ENCODE peak calls at places on chromosomes 2 and 18, in six cellular contexts. E, P, C, X, S and B are unnamed samples.

GRCh38 chr2:10253596-10254372 is 48.9 kb upstream of the HPCAL1 start:
- DNase-seq in E (peak; percentile 86), P (no peak), C (no peak), X (no peak), S (no peak), B (peak; percentile 36)

GRCh38 chr18:9708882-9709877 is 1.1 kb downstream of the RAB31 start:
- DNase-seq in E (peak; percentile 48), P (peak; percentile 45), C (peak; percentile 55), X (peak; percentile 26), S (no peak), B (peak; percentile 50)

GRCh38 chr2:221850076-221850475 is 278.0 kb upstream of the EPHA4 start:
- DNase-seq in E (no peak), P (peak; percentile 77), C (no peak), X (no peak), S (no peak), B (no peak)

GRCh38 chr2:173550143-173550542 is 195.5 kb downstream of the CDCA7 start:
- DNase-seq in E (no peak), P (peak; percentile 68), C (no peak), X (no peak), S (no peak), B (no peak)

GRCh38 chr2:60608679-60609078 is 55.2 kb upstream of the BCL11A start:
- DNase-seq in E (no peak), P (peak; percentile 6), C (no peak), X (no peak), S (no peak), B (no peak)

GRCh38 chr18:33699372-33699771 is 121.4 kb downstream of the ASXL3 start:
- DNase-seq in E (no peak), P (no peak), C (no peak), X (no peak), S (no peak), B (no peak)

GRCh38 chr2:112880081-112880531 is 30.9 kb upstream of the IL37 start:
- DNase-seq in E (no peak), P (peak; percentile 80), C (no peak), X (no peak), S (no peak), B (no peak)

GRCh38 chr2:9805435-9806297 is 37.6 kb upstream of the TAF1B start:
- DNase-seq in E (no peak), P (peak; percentile 9), C (peak; percentile 33), X (no peak), S (no peak), B (peak; percentile 32)

GRCh38 chr2:60516383-60516811 is 37.1 kb downstream of the BCL11A start:
- DNase-seq in E (no peak), P (peak; percentile 94), C (no peak), X (no peak), S (no peak), B (no peak)

GRCh38 chr18:36850527-36851201 is 21.7 kb downstream of the KIAA1328 start:
- DNase-seq in E (peak; percentile 68), P (peak; percentile 96), C (no peak), X (no peak), S (peak; percentile 4), B (no peak)

GRCh38 chr2:239275037-239275685 is 125.7 kb downstream of the HDAC4 start:
- DNase-seq in E (peak; percentile 87), P (peak; percentile 98), C (peak; percentile 91), X (peak; percentile 72), S (peak; percentile 97), B (no peak)

GRCh38 chr2:169862816-169863215 is 35.6 kb downstream of the UBR3 start:
- DNase-seq in E (no peak), P (peak; percentile 29), C (no peak), X (no peak), S (no peak), B (no peak)

GRCh38 chr18:26524952-26525351 is 23.4 kb downstream of the KCTD1 start:
- DNase-seq in E (no peak), P (no peak), C (no peak), X (no peak), S (no peak), B (no peak)

GRCh38 chr2:238096311-238097011 is 3.7 kb upstream of the ESPNL start:
- DNase-seq in E (no peak), P (no peak), C (peak; percentile 40), X (no peak), S (no peak), B (no peak)

GRCh38 chr2:154700142-154700541 is 1.6 kb downstream of the KCNJ3 start:
- DNase-seq in E (no peak), P (no peak), C (peak; percentile 54), X (no peak), S (no peak), B (no peak)

GRCh38 chr2:127398239-127398590 is 10.4 kb upstream of the MAP3K2 start:
- DNase-seq in E (peak; percentile 93), P (peak; percentile 93), C (peak; percentile 94), X (peak; percentile 88), S (peak; percentile 81), B (peak; percentile 83)

GRCh38 chr2:82314836-82315472 is 2010.4 kb upstream of the LRRTM1 start:
- DNase-seq in E (no peak), P (no peak), C (no peak), X (no peak), S (no peak), B (no peak)

GRCh38 chr2:134178109-134178877 is 75.6 kb upstream of the MGAT5 start:
- DNase-seq in E (no peak), P (peak; percentile 35), C (no peak), X (no peak), S (no peak), B (no peak)

GRCh38 chr2:236536727-236537398 is 32.8 kb upstream of the ACKR3 start:
- DNase-seq in E (no peak), P (no peak), C (peak; percentile 80), X (peak; percentile 30), S (no peak), B (no peak)

GRCh38 chr18:35334821-35335220 is 9.4 kb downstream of the ZNF24 start:
- DNase-seq in E (no peak), P (peak; percentile 83), C (no peak), X (no peak), S (no peak), B (no peak)

DNA sequence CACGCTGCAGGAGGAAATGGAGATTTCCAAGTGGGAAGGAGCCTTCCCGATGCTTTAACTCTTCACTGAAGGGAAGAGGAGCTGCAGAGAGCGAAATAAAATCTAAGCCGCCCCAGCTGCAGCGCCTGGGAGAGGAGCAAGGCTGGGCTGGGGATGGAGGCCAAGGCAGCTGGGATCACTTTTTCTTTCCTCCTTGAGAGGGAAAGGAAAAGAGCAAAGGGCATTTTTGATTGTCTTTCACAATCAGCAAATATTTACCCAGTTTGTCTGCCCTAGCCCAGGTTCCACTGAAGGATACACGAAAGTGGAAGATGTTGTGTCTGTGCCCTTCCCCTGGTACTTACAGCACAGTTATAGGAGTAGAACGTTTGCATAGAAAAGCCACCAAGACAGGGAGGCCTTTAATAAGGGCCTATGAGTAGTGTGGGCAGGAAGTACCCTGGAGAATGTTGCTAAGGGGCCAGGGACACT is 38.8 kb downstream of the EPAS1 start:
- DNase-seq in E (no peak), P (no peak), C (no peak), X (peak; percentile 63), S (no peak), B (no peak)
- H3K4me1 ChIP-seq in E (peaks cover 20% of the 10 kb centered on the region), P (peaks cover 64% of the 10 kb centered on the region), C (no peaks in the 10 kb centered on the region), X (peaks cover 38% of the 10 kb centered on the region), S (peaks cover 3% of the 10 kb centered on the region), B (peaks cover 6% of the 10 kb centered on the region)

GRCh38 chr18:419542-420175 is 80.8 kb downstream of the COLEC12 start:
- DNase-seq in E (no peak), P (no peak), C (no peak), X (no peak), S (no peak), B (no peak)
- H3K4me1 ChIP-seq in E (no peaks in the 10 kb centered on the region), P (peaks cover 20% of the 10 kb centered on the region), C (no peaks in the 10 kb centered on the region), X (no peaks in the 10 kb centered on the region), S (peaks cover 21% of the 10 kb centered on the region), B (no peaks in the 10 kb centered on the region)

DNA sequence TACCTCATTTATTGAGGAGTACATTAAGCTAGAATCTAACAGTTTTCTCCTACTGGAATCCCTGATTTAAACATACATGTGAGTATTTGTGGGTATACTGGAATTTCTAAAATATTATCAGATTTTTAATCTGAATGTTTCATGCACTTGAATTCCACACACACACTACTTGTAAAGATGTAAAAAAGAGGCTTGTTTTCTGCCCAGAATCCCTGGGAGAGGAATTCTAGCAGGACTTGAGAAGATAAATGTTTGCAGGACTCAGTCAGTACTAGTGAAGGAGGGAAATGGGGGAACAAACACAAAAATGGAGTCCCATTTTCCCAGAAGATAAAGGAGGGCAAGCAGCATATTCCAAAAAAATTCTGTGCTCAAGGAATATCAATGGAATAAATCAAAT is 17.0 kb downstream of the COL5A2 start:
- DNase-seq in E (no peak), P (peak; percentile 59), C (no peak), X (no peak), S (no peak), B (no peak)
- H3K4me1 ChIP-seq in E (no peaks in the 10 kb centered on the region), P (peaks cover 9% of the 10 kb centered on the region), C (no peaks in the 10 kb centered on the region), X (no peaks in the 10 kb centered on the region), S (no peaks in the 10 kb centered on the region), B (peaks cover 9% of the 10 kb centered on the region)

GRCh38 chr2:234992624-234993349 is 41.0 kb downstream of the SH3BP4 start:
- DNase-seq in E (no peak), P (no peak), C (no peak), X (no peak), S (no peak), B (no peak)
- H3K4me1 ChIP-seq in E (no peaks in the 10 kb centered on the region), P (peaks cover 11% of the 10 kb centered on the region), C (no peaks in the 10 kb centered on the region), X (no peaks in the 10 kb centered on the region), S (peaks cover 26% of the 10 kb centered on the region), B (peaks cover 21% of the 10 kb centered on the region)

GRCh38 chr18:12313530-12314245 is 5.6 kb downstream of the TUBB6 start:
- DNase-seq in E (no peak), P (no peak), C (no peak), X (no peak), S (no peak), B (no peak)

GRCh38 chr18:12314586-12315305 is 6.7 kb downstream of the TUBB6 start:
- DNase-seq in E (no peak), P (no peak), C (no peak), X (no peak), S (no peak), B (no peak)

GRCh38 chr18:12317664-12318333 is 9.8 kb downstream of the TUBB6 start:
- DNase-seq in E (no peak), P (peak; percentile 57), C (peak; percentile 40), X (no peak), S (no peak), B (no peak)

GRCh38 chr18:12315481-12315880 is 7.4 kb downstream of the TUBB6 start:
- DNase-seq in E (peak; percentile 44), P (no peak), C (no peak), X (no peak), S (no peak), B (no peak)

DNA sequence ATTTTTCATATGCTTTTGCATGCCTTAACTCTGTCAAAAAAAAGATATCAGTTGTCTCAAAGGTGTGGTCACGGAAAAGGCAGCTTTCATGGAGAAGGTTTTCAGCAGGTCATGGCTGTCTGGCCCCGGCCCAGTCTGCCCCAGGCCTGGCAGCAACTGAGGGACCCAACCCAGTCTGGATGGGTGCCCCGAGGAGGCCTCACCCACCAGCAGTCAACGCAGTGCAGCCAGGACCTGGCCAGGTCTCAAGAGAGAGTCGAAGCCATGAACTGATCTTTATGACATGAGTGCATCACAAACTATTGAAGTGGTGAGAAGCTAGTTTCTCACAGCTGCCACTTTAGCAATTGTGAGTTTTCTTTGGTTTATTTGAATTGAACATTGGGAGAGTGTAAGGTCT is 7.9 kb downstream of the TUBB6 start:
- DNase-seq in E (no peak), P (no peak), C (no peak), X (no peak), S (no peak), B (no peak)
- H3K4me1 ChIP-seq in E (peaks cover 7% of the 10 kb centered on the region), P (peaks cover 12% of the 10 kb centered on the region), C (no peaks in the 10 kb centered on the region), X (peaks cover 4% of the 10 kb centered on the region), S (no peaks in the 10 kb centered on the region), B (no peaks in the 10 kb centered on the region)